ENCODE peak calls at places on chromosomes 1 and 21, in eight cellular contexts. One of them, this sample, is unnamed.

GRCh38 chr1:27527857-27528700 is 38.1 kb upstream of the WASF2 start:
- DNase-seq in Daoy: no peak
- DNase-seq in pancreas: peak; percentile 81
- DNase-seq in T-helper 9 cell: peak; percentile 26
- DNase-seq in aorta: no peak
- DNase-seq in stimulated activated CD4-positive, alpha-beta T cell treated with anti-CD3 and anti-CD28 coated beads, Interleukin-1b, Interleukin-23, amount 100 ng/mL, for 4 hours: no peak
- DNase-seq in memory B cell: peak; percentile 76
- DNase-seq in NCI-H2171 treated with DMSO at 0.1 percent for 48 hours: peak; percentile 95
- DNase-seq in this sample: no peak

GRCh38 chr1:119453021-119453420 is 38.1 kb downstream of the HSD3B2 start:
- DNase-seq in Daoy: peak; percentile 96
- DNase-seq in T-helper 9 cell: no peak
- DNase-seq in pancreas: no peak
- DNase-seq in NCI-H2171 treated with DMSO at 0.1 percent for 48 hours: no peak
- DNase-seq in memory B cell: no peak
- DNase-seq in aorta: no peak
- DNase-seq in stimulated activated CD4-positive, alpha-beta T cell treated with anti-CD3 and anti-CD28 coated beads, Interleukin-1b, Interleukin-23, amount 100 ng/mL, for 4 hours: no peak
- DNase-seq in this sample: no peak

GRCh38 chr1:11071463-11072215 is 11.8 kb upstream of the SRM start:
- DNase-seq in pancreas: peak; percentile 47
- DNase-seq in Daoy: no peak
- DNase-seq in NCI-H2171 treated with DMSO at 0.1 percent for 48 hours: peak; percentile 63
- DNase-seq in stimulated activated CD4-positive, alpha-beta T cell treated with anti-CD3 and anti-CD28 coated beads, Interleukin-1b, Interleukin-23, amount 100 ng/mL, for 4 hours: no peak
- DNase-seq in memory B cell: no peak
- DNase-seq in T-helper 9 cell: no peak
- DNase-seq in aorta: peak; percentile 55
- DNase-seq in this sample: no peak

GRCh38 chr21:32062591-32063227 is 189.9 kb downstream of the HUNK start:
- DNase-seq in stimulated activated CD4-positive, alpha-beta T cell treated with anti-CD3 and anti-CD28 coated beads, Interleukin-1b, Interleukin-23, amount 100 ng/mL, for 4 hours: no peak
- DNase-seq in NCI-H2171 treated with DMSO at 0.1 percent for 48 hours: no peak
- DNase-seq in pancreas: no peak
- DNase-seq in aorta: no peak
- DNase-seq in T-helper 9 cell: no peak
- DNase-seq in memory B cell: no peak
- DNase-seq in Daoy: no peak
- DNase-seq in this sample: no peak

GRCh38 chr1:94105957-94106529 is 14.9 kb downstream of the ABCA4 start:
- DNase-seq in stimulated activated CD4-positive, alpha-beta T cell treated with anti-CD3 and anti-CD28 coated beads, Interleukin-1b, Interleukin-23, amount 100 ng/mL, for 4 hours: no peak
- DNase-seq in NCI-H2171 treated with DMSO at 0.1 percent for 48 hours: no peak
- DNase-seq in T-helper 9 cell: no peak
- DNase-seq in memory B cell: no peak
- DNase-seq in pancreas: no peak
- DNase-seq in aorta: no peak
- DNase-seq in Daoy: peak; percentile 80
- DNase-seq in this sample: no peak

GRCh38 chr1:97875996-97876395 is 44.8 kb downstream of the DPYD start:
- DNase-seq in memory B cell: no peak
- DNase-seq in NCI-H2171 treated with DMSO at 0.1 percent for 48 hours: no peak
- DNase-seq in T-helper 9 cell: no peak
- DNase-seq in aorta: no peak
- DNase-seq in stimulated activated CD4-positive, alpha-beta T cell treated with anti-CD3 and anti-CD28 coated beads, Interleukin-1b, Interleukin-23, amount 100 ng/mL, for 4 hours: no peak
- DNase-seq in Daoy: peak; percentile 53
- DNase-seq in pancreas: no peak
- DNase-seq in this sample: no peak

GRCh38 chr1:99005537-99005942 is 879 bp upstream of the PLPPR5 start:
- DNase-seq in T-helper 9 cell: no peak
- DNase-seq in NCI-H2171 treated with DMSO at 0.1 percent for 48 hours: no peak
- DNase-seq in memory B cell: no peak
- DNase-seq in stimulated activated CD4-positive, alpha-beta T cell treated with anti-CD3 and anti-CD28 coated beads, Interleukin-1b, Interleukin-23, amount 100 ng/mL, for 4 hours: no peak
- DNase-seq in aorta: no peak
- DNase-seq in pancreas: no peak
- DNase-seq in Daoy: no peak
- DNase-seq in this sample: no peak

GRCh38 chr21:44750675-44751025 is 39.3 kb upstream of the TSPEAR start:
- DNase-seq in T-helper 9 cell: no peak
- DNase-seq in memory B cell: no peak
- DNase-seq in aorta: no peak
- DNase-seq in pancreas: no peak
- DNase-seq in NCI-H2171 treated with DMSO at 0.1 percent for 48 hours: no peak
- DNase-seq in Daoy: no peak
- DNase-seq in stimulated activated CD4-positive, alpha-beta T cell treated with anti-CD3 and anti-CD28 coated beads, Interleukin-1b, Interleukin-23, amount 100 ng/mL, for 4 hours: no peak
- DNase-seq in this sample: no peak

GRCh38 chr21:41705546-41706262 is 61.1 kb downstream of the RIPK4 start:
- DNase-seq in memory B cell: no peak
- DNase-seq in stimulated activated CD4-positive, alpha-beta T cell treated with anti-CD3 and anti-CD28 coated beads, Interleukin-1b, Interleukin-23, amount 100 ng/mL, for 4 hours: no peak
- DNase-seq in T-helper 9 cell: no peak
- DNase-seq in aorta: no peak
- DNase-seq in pancreas: no peak
- DNase-seq in NCI-H2171 treated with DMSO at 0.1 percent for 48 hours: no peak
- DNase-seq in Daoy: no peak
- DNase-seq in this sample: no peak

GRCh38 chr1:82485591-82486369 is 685.0 kb downstream of the ADGRL2 start:
- DNase-seq in Daoy: peak; percentile 16
- DNase-seq in pancreas: no peak
- DNase-seq in stimulated activated CD4-positive, alpha-beta T cell treated with anti-CD3 and anti-CD28 coated beads, Interleukin-1b, Interleukin-23, amount 100 ng/mL, for 4 hours: no peak
- DNase-seq in aorta: no peak
- DNase-seq in T-helper 9 cell: no peak
- DNase-seq in memory B cell: no peak
- DNase-seq in NCI-H2171 treated with DMSO at 0.1 percent for 48 hours: peak; percentile 46
- DNase-seq in this sample: peak; percentile 50

GRCh38 chr1:102799496-102799895 is 308.8 kb downstream of the COL11A1 start:
- DNase-seq in aorta: no peak
- DNase-seq in Daoy: no peak
- DNase-seq in pancreas: no peak
- DNase-seq in memory B cell: no peak
- DNase-seq in stimulated activated CD4-positive, alpha-beta T cell treated with anti-CD3 and anti-CD28 coated beads, Interleukin-1b, Interleukin-23, amount 100 ng/mL, for 4 hours: no peak
- DNase-seq in T-helper 9 cell: no peak
- DNase-seq in NCI-H2171 treated with DMSO at 0.1 percent for 48 hours: no peak
- DNase-seq in this sample: no peak

GRCh38 chr1:165675794-165676193 is 22.6 kb downstream of the ALDH9A1 start:
- DNase-seq in stimulated activated CD4-positive, alpha-beta T cell treated with anti-CD3 and anti-CD28 coated beads, Interleukin-1b, Interleukin-23, amount 100 ng/mL, for 4 hours: no peak
- DNase-seq in T-helper 9 cell: no peak
- DNase-seq in memory B cell: no peak
- DNase-seq in aorta: no peak
- DNase-seq in Daoy: no peak
- DNase-seq in NCI-H2171 treated with DMSO at 0.1 percent for 48 hours: no peak
- DNase-seq in pancreas: no peak
- DNase-seq in this sample: no peak

GRCh38 chr21:35796834-35797233 is 263.5 kb downstream of the SETD4 start:
- DNase-seq in NCI-H2171 treated with DMSO at 0.1 percent for 48 hours: peak; percentile 18
- DNase-seq in stimulated activated CD4-positive, alpha-beta T cell treated with anti-CD3 and anti-CD28 coated beads, Interleukin-1b, Interleukin-23, amount 100 ng/mL, for 4 hours: no peak
- DNase-seq in Daoy: no peak
- DNase-seq in T-helper 9 cell: no peak
- DNase-seq in pancreas: no peak
- DNase-seq in aorta: no peak
- DNase-seq in memory B cell: no peak
- DNase-seq in this sample: no peak

GRCh38 chr1:97711858-97712257 is 209.0 kb downstream of the DPYD start:
- DNase-seq in aorta: no peak
- DNase-seq in Daoy: no peak
- DNase-seq in pancreas: no peak
- DNase-seq in stimulated activated CD4-positive, alpha-beta T cell treated with anti-CD3 and anti-CD28 coated beads, Interleukin-1b, Interleukin-23, amount 100 ng/mL, for 4 hours: no peak
- DNase-seq in NCI-H2171 treated with DMSO at 0.1 percent for 48 hours: no peak
- DNase-seq in memory B cell: no peak
- DNase-seq in T-helper 9 cell: no peak
- DNase-seq in this sample: no peak

GRCh38 chr21:44946254-44947041 is 6.6 kb downstream of the SLX9 start:
- DNase-seq in aorta: peak; percentile 70
- DNase-seq in pancreas: peak; percentile 54
- DNase-seq in Daoy: no peak
- DNase-seq in NCI-H2171 treated with DMSO at 0.1 percent for 48 hours: no peak
- DNase-seq in memory B cell: no peak
- DNase-seq in T-helper 9 cell: no peak
- DNase-seq in stimulated activated CD4-positive, alpha-beta T cell treated with anti-CD3 and anti-CD28 coated beads, Interleukin-1b, Interleukin-23, amount 100 ng/mL, for 4 hours: no peak
- DNase-seq in this sample: no peak

GRCh38 chr1:229769809-229770208 is 143.8 kb downstream of the URB2 start:
- DNase-seq in NCI-H2171 treated with DMSO at 0.1 percent for 48 hours: no peak
- DNase-seq in pancreas: no peak
- DNase-seq in stimulated activated CD4-positive, alpha-beta T cell treated with anti-CD3 and anti-CD28 coated beads, Interleukin-1b, Interleukin-23, amount 100 ng/mL, for 4 hours: no peak
- DNase-seq in Daoy: no peak
- DNase-seq in memory B cell: no peak
- DNase-seq in aorta: no peak
- DNase-seq in T-helper 9 cell: no peak
- DNase-seq in this sample: no peak

GRCh38 chr21:34813266-34813886 is 144.6 kb downstream of the CLIC6 start:
- DNase-seq in NCI-H2171 treated with DMSO at 0.1 percent for 48 hours: no peak
- DNase-seq in memory B cell: no peak
- DNase-seq in aorta: no peak
- DNase-seq in T-helper 9 cell: no peak
- DNase-seq in Daoy: peak; percentile 56
- DNase-seq in stimulated activated CD4-positive, alpha-beta T cell treated with anti-CD3 and anti-CD28 coated beads, Interleukin-1b, Interleukin-23, amount 100 ng/mL, for 4 hours: no peak
- DNase-seq in pancreas: no peak
- DNase-seq in this sample: no peak

GRCh38 chr1:187342495-187342894 is 513.7 kb downstream of the PLA2G4A start:
- DNase-seq in stimulated activated CD4-positive, alpha-beta T cell treated with anti-CD3 and anti-CD28 coated beads, Interleukin-1b, Interleukin-23, amount 100 ng/mL, for 4 hours: no peak
- DNase-seq in pancreas: no peak
- DNase-seq in T-helper 9 cell: no peak
- DNase-seq in Daoy: no peak
- DNase-seq in aorta: no peak
- DNase-seq in NCI-H2171 treated with DMSO at 0.1 percent for 48 hours: no peak
- DNase-seq in memory B cell: no peak
- DNase-seq in this sample: no peak

GRCh38 chr1:224175615-224176014 is 7.4 kb upstream of the DEGS1 start:
- DNase-seq in stimulated activated CD4-positive, alpha-beta T cell treated with anti-CD3 and anti-CD28 coated beads, Interleukin-1b, Interleukin-23, amount 100 ng/mL, for 4 hours: no peak
- DNase-seq in Daoy: peak; percentile 65
- DNase-seq in T-helper 9 cell: no peak
- DNase-seq in NCI-H2171 treated with DMSO at 0.1 percent for 48 hours: no peak
- DNase-seq in memory B cell: no peak
- DNase-seq in pancreas: peak; percentile 83
- DNase-seq in aorta: peak; percentile 89
- DNase-seq in this sample: no peak

GRCh38 chr21:42669069-42669468 is 15.6 kb downstream of the PDE9A start:
- DNase-seq in aorta: no peak
- DNase-seq in T-helper 9 cell: no peak
- DNase-seq in Daoy: peak; percentile 51
- DNase-seq in stimulated activated CD4-positive, alpha-beta T cell treated with anti-CD3 and anti-CD28 coated beads, Interleukin-1b, Interleukin-23, amount 100 ng/mL, for 4 hours: no peak
- DNase-seq in NCI-H2171 treated with DMSO at 0.1 percent for 48 hours: no peak
- DNase-seq in pancreas: peak; percentile 26
- DNase-seq in memory B cell: no peak
- DNase-seq in this sample: no peak

GRCh38 chr21:39120876-39121599 is 62.2 kb downstream of the PSMG1 start:
- DNase-seq in stimulated activated CD4-positive, alpha-beta T cell treated with anti-CD3 and anti-CD28 coated beads, Interleukin-1b, Interleukin-23, amount 100 ng/mL, for 4 hours: no peak
- DNase-seq in T-helper 9 cell: no peak
- DNase-seq in pancreas: no peak
- DNase-seq in memory B cell: no peak
- DNase-seq in Daoy: no peak
- DNase-seq in aorta: no peak
- DNase-seq in NCI-H2171 treated with DMSO at 0.1 percent for 48 hours: no peak
- DNase-seq in this sample: no peak

GRCh38 chr1:180881806-180882509 is 30.7 kb upstream of the KIAA1614 start:
- DNase-seq in stimulated activated CD4-positive, alpha-beta T cell treated with anti-CD3 and anti-CD28 coated beads, Interleukin-1b, Interleukin-23, amount 100 ng/mL, for 4 hours: no peak
- DNase-seq in pancreas: no peak
- DNase-seq in memory B cell: no peak
- DNase-seq in T-helper 9 cell: no peak
- DNase-seq in NCI-H2171 treated with DMSO at 0.1 percent for 48 hours: peak; percentile 87
- DNase-seq in Daoy: peak; percentile 57
- DNase-seq in aorta: no peak
- DNase-seq in this sample: no peak

GRCh38 chr1:202056644-202057334 is 46.4 kb downstream of the ELF3 start:
- DNase-seq in aorta: no peak
- DNase-seq in pancreas: peak; percentile 96
- DNase-seq in memory B cell: no peak
- DNase-seq in stimulated activated CD4-positive, alpha-beta T cell treated with anti-CD3 and anti-CD28 coated beads, Interleukin-1b, Interleukin-23, amount 100 ng/mL, for 4 hours: no peak
- DNase-seq in NCI-H2171 treated with DMSO at 0.1 percent for 48 hours: peak; percentile 96
- DNase-seq in Daoy: peak; percentile 73
- DNase-seq in T-helper 9 cell: no peak
- DNase-seq in this sample: peak; percentile 86

GRCh38 chr1:156781585-156782186 is 14.4 kb downstream of the PRCC start:
- DNase-seq in NCI-H2171 treated with DMSO at 0.1 percent for 48 hours: no peak
- DNase-seq in memory B cell: no peak
- DNase-seq in Daoy: no peak
- DNase-seq in pancreas: no peak
- DNase-seq in T-helper 9 cell: no peak
- DNase-seq in stimulated activated CD4-positive, alpha-beta T cell treated with anti-CD3 and anti-CD28 coated beads, Interleukin-1b, Interleukin-23, amount 100 ng/mL, for 4 hours: no peak
- DNase-seq in aorta: no peak
- DNase-seq in this sample: no peak

GRCh38 chr1:109917429-109918076 is 6.9 kb downstream of the CSF1 start:
- DNase-seq in NCI-H2171 treated with DMSO at 0.1 percent for 48 hours: no peak
- DNase-seq in memory B cell: no peak
- DNase-seq in pancreas: no peak
- DNase-seq in stimulated activated CD4-positive, alpha-beta T cell treated with anti-CD3 and anti-CD28 coated beads, Interleukin-1b, Interleukin-23, amount 100 ng/mL, for 4 hours: no peak
- DNase-seq in aorta: no peak
- DNase-seq in T-helper 9 cell: no peak
- DNase-seq in Daoy: no peak
- DNase-seq in this sample: no peak

GRCh38 chr1:169367096-169367685 is 406 bp downstream of the NME7 start:
- DNase-seq in stimulated activated CD4-positive, alpha-beta T cell treated with anti-CD3 and anti-CD28 coated beads, Interleukin-1b, Interleukin-23, amount 100 ng/mL, for 4 hours: no peak
- DNase-seq in memory B cell: no peak
- DNase-seq in Daoy: no peak
- DNase-seq in pancreas: no peak
- DNase-seq in aorta: no peak
- DNase-seq in NCI-H2171 treated with DMSO at 0.1 percent for 48 hours: no peak
- DNase-seq in T-helper 9 cell: no peak
- DNase-seq in this sample: no peak

GRCh38 chr1:22412932-22413727 is 38.5 kb upstream of the ZBTB40 start:
- DNase-seq in stimulated activated CD4-positive, alpha-beta T cell treated with anti-CD3 and anti-CD28 coated beads, Interleukin-1b, Interleukin-23, amount 100 ng/mL, for 4 hours: no peak
- DNase-seq in Daoy: peak; percentile 58
- DNase-seq in T-helper 9 cell: no peak
- DNase-seq in aorta: no peak
- DNase-seq in pancreas: no peak
- DNase-seq in NCI-H2171 treated with DMSO at 0.1 percent for 48 hours: no peak
- DNase-seq in memory B cell: no peak
- DNase-seq in this sample: peak; percentile 31

GRCh38 chr21:42092805-42093590 is 21.9 kb downstream of the UMODL1 start:
- DNase-seq in stimulated activated CD4-positive, alpha-beta T cell treated with anti-CD3 and anti-CD28 coated beads, Interleukin-1b, Interleukin-23, amount 100 ng/mL, for 4 hours: no peak
- DNase-seq in Daoy: no peak
- DNase-seq in pancreas: no peak
- DNase-seq in NCI-H2171 treated with DMSO at 0.1 percent for 48 hours: no peak
- DNase-seq in aorta: no peak
- DNase-seq in memory B cell: no peak
- DNase-seq in T-helper 9 cell: no peak
- DNase-seq in this sample: no peak

GRCh38 chr1:246647513-246647912 is 76.7 kb upstream of the SCCPDH start:
- DNase-seq in aorta: no peak
- DNase-seq in memory B cell: no peak
- DNase-seq in stimulated activated CD4-positive, alpha-beta T cell treated with anti-CD3 and anti-CD28 coated beads, Interleukin-1b, Interleukin-23, amount 100 ng/mL, for 4 hours: no peak
- DNase-seq in T-helper 9 cell: no peak
- DNase-seq in Daoy: no peak
- DNase-seq in NCI-H2171 treated with DMSO at 0.1 percent for 48 hours: no peak
- DNase-seq in pancreas: no peak
- DNase-seq in this sample: no peak

GRCh38 chr1:200172311-200172710 is 144.8 kb downstream of the NR5A2 start:
- DNase-seq in T-helper 9 cell: no peak
- DNase-seq in aorta: no peak
- DNase-seq in memory B cell: no peak
- DNase-seq in Daoy: peak; percentile 22
- DNase-seq in stimulated activated CD4-positive, alpha-beta T cell treated with anti-CD3 and anti-CD28 coated beads, Interleukin-1b, Interleukin-23, amount 100 ng/mL, for 4 hours: no peak
- DNase-seq in pancreas: no peak
- DNase-seq in NCI-H2171 treated with DMSO at 0.1 percent for 48 hours: no peak
- DNase-seq in this sample: no peak

GRCh38 chr21:38913120-38913975 is 107.6 kb downstream of the ETS2 start:
- DNase-seq in NCI-H2171 treated with DMSO at 0.1 percent for 48 hours: peak; percentile 60
- DNase-seq in aorta: peak; percentile 93
- DNase-seq in Daoy: peak; percentile 72
- DNase-seq in pancreas: peak; percentile 90
- DNase-seq in stimulated activated CD4-positive, alpha-beta T cell treated with anti-CD3 and anti-CD28 coated beads, Interleukin-1b, Interleukin-23, amount 100 ng/mL, for 4 hours: no peak
- DNase-seq in memory B cell: no peak
- DNase-seq in T-helper 9 cell: no peak
- DNase-seq in this sample: peak; percentile 90

GRCh38 chr1:239550178-239550577 is 163.8 kb downstream of the CHRM3 start:
- DNase-seq in Daoy: no peak
- DNase-seq in pancreas: no peak
- DNase-seq in memory B cell: no peak
- DNase-seq in stimulated activated CD4-positive, alpha-beta T cell treated with anti-CD3 and anti-CD28 coated beads, Interleukin-1b, Interleukin-23, amount 100 ng/mL, for 4 hours: no peak
- DNase-seq in aorta: no peak
- DNase-seq in T-helper 9 cell: no peak
- DNase-seq in NCI-H2171 treated with DMSO at 0.1 percent for 48 hours: no peak
- DNase-seq in this sample: no peak

GRCh38 chr1:201614262-201615015 is 75.5 kb downstream of the NAV1 start:
- DNase-seq in NCI-H2171 treated with DMSO at 0.1 percent for 48 hours: no peak
- DNase-seq in aorta: peak; percentile 81
- DNase-seq in memory B cell: no peak
- DNase-seq in Daoy: no peak
- DNase-seq in stimulated activated CD4-positive, alpha-beta T cell treated with anti-CD3 and anti-CD28 coated beads, Interleukin-1b, Interleukin-23, amount 100 ng/mL, for 4 hours: no peak
- DNase-seq in T-helper 9 cell: no peak
- DNase-seq in pancreas: no peak
- DNase-seq in this sample: peak; percentile 26

GRCh38 chr21:45336870-45337269 is 49.2 kb upstream of the POFUT2 start:
- DNase-seq in aorta: peak; percentile 82
- DNase-seq in memory B cell: no peak
- DNase-seq in pancreas: peak; percentile 41
- DNase-seq in NCI-H2171 treated with DMSO at 0.1 percent for 48 hours: peak; percentile 11
- DNase-seq in Daoy: peak; percentile 44
- DNase-seq in T-helper 9 cell: no peak
- DNase-seq in stimulated activated CD4-positive, alpha-beta T cell treated with anti-CD3 and anti-CD28 coated beads, Interleukin-1b, Interleukin-23, amount 100 ng/mL, for 4 hours: no peak
- DNase-seq in this sample: peak; percentile 40

This sample was measured in mucosa of gallbladder.